ENCODE peak calls at places on chromosomes 12 and 14, in five cellular contexts. M is LHCN-M2; J is iris pigment epithelial cell; W is frontal cortex; E is stimulated activated CD4-positive, alpha-beta T cell treated with anti-CD3 and anti-CD28 coated beads, Interleukin-12 subunit alpha, Interleukin-12 subunit beta, amount 100 ng/mL, for 48 hours. C is an unnamed sample.
A peak's percentile ranks its signal among the peaks of the same experiment; 100 is the strongest.

GRCh38 chr14:104090071-104090748 is 4.7 kb downstream of the ASPG start:
- DNase-seq in J (no peak), M (peak; percentile 21), E (no peak), W (no peak), C (no peak)

GRCh38 chr12:67794151-67794550 is 145.6 kb downstream of the DYRK2 start:
- DNase-seq in J (peak; percentile 67), E (no peak), W (no peak), M (no peak), C (no peak)

GRCh38 chr12:64019101-64019500 is 174.6 kb downstream of the SRGAP1 start:
- DNase-seq in J (no peak), E (no peak), W (no peak), M (no peak), C (no peak)

GRCh38 chr14:97077253-97077653 is 280.1 kb downstream of the VRK1 start:
- DNase-seq in J (peak; percentile 50), E (no peak), W (peak; percentile 17), M (no peak), C (no peak)

GRCh38 chr12:68237523-68238070 is 12.0 kb upstream of the IL26 start:
- DNase-seq in M (peak; percentile 38), W (no peak), J (no peak), E (no peak), C (no peak)

GRCh38 chr14:55274760-55275159 is 3.5 kb downstream of the FBXO34 start:
- DNase-seq in W (no peak), M (peak; percentile 66), J (peak; percentile 83), E (no peak), C (no peak)

GRCh38 chr14:98580131-98580678 is 691.8 kb downstream of the BCL11B start:
- DNase-seq in W (no peak), M (no peak), E (peak; percentile 4), J (no peak), C (no peak)

GRCh38 chr12:79615596-79616560 is 74.9 kb downstream of the PAWR start:
- DNase-seq in J (no peak), E (no peak), W (no peak), M (no peak), C (no peak)

GRCh38 chr14:28577187-28577586 is 189.4 kb upstream of the FOXG1 start:
- DNase-seq in J (peak; percentile 17), W (no peak), E (no peak), M (no peak), C (no peak)

GRCh38 chr12:117032593-117033381 is 66.4 kb downstream of the TESC start:
- DNase-seq in J (peak; percentile 33), W (no peak), M (no peak), E (no peak), C (no peak)

GRCh38 chr12:76143343-76144252 is 59.1 kb upstream of the NAP1L1 start:
- DNase-seq in E (no peak), M (no peak), W (no peak), J (no peak), C (no peak)

GRCh38 chr14:99519347-99519881 is 38.2 kb downstream of the CCNK start:
- DNase-seq in E (no peak), J (no peak), W (no peak), M (no peak), C (no peak)

GRCh38 chr14:23570806-23571483 is 3.4 kb upstream of the AP1G2 start:
- DNase-seq in E (no peak), J (no peak), W (no peak), M (no peak), C (no peak)

GRCh38 chr12:132953771-132954170 is 2.3 kb downstream of the ZNF605 start:
- DNase-seq in W (no peak), J (no peak), E (no peak), M (no peak), C (no peak)

GRCh38 chr12:82527165-82527780 is 159.4 kb upstream of the TMTC2 start:
- DNase-seq in E (peak; percentile 20), W (peak; percentile 14), J (peak; percentile 69), M (peak; percentile 55), C (no peak)

GRCh38 chr12:89782807-89783206 is 74.2 kb upstream of the ATP2B1 start:
- DNase-seq in W (no peak), E (no peak), M (peak; percentile 52), J (peak; percentile 40), C (no peak)

GRCh38 chr14:52020866-52021717 is 31.7 kb downstream of the RTRAF start:
- DNase-seq in J (peak; percentile 61), W (no peak), M (no peak), E (no peak), C (no peak)

GRCh38 chr12:105204916-105205315 is 31.1 kb downstream of the APPL2 start:
- DNase-seq in M (peak; percentile 79), W (no peak), E (peak; percentile 27), J (peak; percentile 92), C (no peak)

GRCh38 chr12:52249511-52250047 is 16.5 kb downstream of the KRT7 start:
- DNase-seq in E (no peak), M (no peak), W (peak; percentile 11), J (no peak), C (no peak)

GRCh38 chr14:60276347-60276746 is 27.3 kb downstream of the PPM1A start:
- DNase-seq in J (peak; percentile 49), W (no peak), M (no peak), E (no peak), C (no peak)

GRCh38 chr12:28057856-28058615 is 85.5 kb upstream of the PTHLH start:
- DNase-seq in E (no peak), M (peak; percentile 66), W (no peak), J (no peak), C (no peak)

GRCh38 chr14:41749425-41749824 is 142.7 kb downstream of the LRFN5 start:
- DNase-seq in M (no peak), J (peak; percentile 15), E (no peak), W (no peak), C (no peak)

GRCh38 chr14:67485501-67486095 is 2.9 kb downstream of the TMEM229B start:
- DNase-seq in J (peak; percentile 48), E (no peak), W (no peak), M (no peak), C (no peak)

GRCh38 chr12:100427078-100427477 is 46.6 kb upstream of the NR1H4 start:
- DNase-seq in M (peak; percentile 57), W (no peak), J (peak; percentile 92), E (no peak), C (no peak)

GRCh38 chr12:67676624-67677023 is 28.1 kb downstream of the DYRK2 start:
- DNase-seq in M (no peak), J (no peak), W (no peak), E (no peak), C (no peak)

GRCh38 chr14:39322807-39323206 is 89.1 kb downstream of the MIA2 start:
- DNase-seq in W (no peak), E (no peak), J (peak; percentile 67), M (peak; percentile 11), C (no peak)

C was measured in thoracic aorta.